ENCODE peak calls at places on chromosomes 11 and 22, in ten cellular contexts. V is fibroblast of the aortic adventitia; D is GM04504; R is endothelial cell; B is lung; C is dorsolateral prefrontal cortex; K is ELF-1; Z is CD4-positive, alpha-beta T cell; I is GM06990; O is cardiac muscle cell. Q is an unnamed sample.

GRCh38 chr11:128389461-128389976 is 197.8 kb downstream of the ETS1 start:
- DNase-seq in B (no peak), C (no peak), V (no peak), I (no peak), K (peak; percentile 20), D (no peak), R (no peak), Z (no peak), O (peak; percentile 71), Q (no peak)

GRCh38 chr22:19723990-19724827 is 870 bp downstream of the GP1BB start:
- DNase-seq in C (no peak), D (no peak), Z (peak; percentile 37), V (no peak), K (peak; percentile 85), I (peak; percentile 55), R (peak; percentile 83), B (no peak), O (peak; percentile 81), Q (no peak)

GRCh38 chr11:9750551-9750950 is 86.7 kb downstream of the SWAP70 start:
- DNase-seq in C (no peak), D (no peak), O (no peak), R (no peak), I (no peak), V (no peak), Z (no peak), B (no peak), K (no peak), Q (no peak)

GRCh38 chr22:45572444-45572843 is 69.8 kb downstream of the FBLN1 start:
- DNase-seq in D (no peak), C (no peak), K (no peak), Z (no peak), B (no peak), I (no peak), O (no peak), V (peak; percentile 56), R (no peak), Q (no peak)

GRCh38 chr11:27076121-27076589 is 35.5 kb downstream of the BBOX1 start:
- DNase-seq in Z (no peak), K (peak; percentile 10), R (no peak), C (no peak), B (no peak), I (no peak), V (no peak), O (peak; percentile 9), D (no peak), Q (peak; percentile 29)

GRCh38 chr11:724063-724732 is 18.2 kb downstream of the EPS8L2 start:
- DNase-seq in V (no peak), R (no peak), Z (no peak), I (no peak), B (no peak), C (no peak), D (no peak), K (no peak), O (no peak), Q (no peak)

GRCh38 chr11:46600162-46600561 is 6.3 kb upstream of the AMBRA1 start:
- DNase-seq in C (no peak), B (no peak), O (no peak), Z (no peak), I (no peak), K (no peak), V (peak; percentile 53), R (no peak), D (no peak), Q (no peak)

GRCh38 chr11:12276831-12277475 is 100.4 kb upstream of the PARVA start:
- DNase-seq in V (no peak), Z (no peak), O (no peak), I (no peak), D (no peak), K (no peak), B (no peak), R (no peak), C (no peak), Q (no peak)

GRCh38 chr11:102361100-102362021 is 14.3 kb downstream of the BIRC2 start:
- DNase-seq in O (no peak), V (no peak), I (no peak), R (no peak), Z (peak; percentile 61), K (no peak), D (no peak), C (no peak), B (no peak), Q (no peak)

GRCh38 chr11:31646206-31646605 is 136.6 kb downstream of the ELP4 start:
- DNase-seq in Z (no peak), K (no peak), R (no peak), C (no peak), D (no peak), O (no peak), I (no peak), V (peak; percentile 40), B (no peak), Q (no peak)

GRCh38 chr11:125303186-125303585 is 138.6 kb downstream of the PKNOX2 start:
- DNase-seq in K (no peak), D (no peak), B (no peak), C (no peak), Z (no peak), I (no peak), R (no peak), V (no peak), O (no peak), Q (no peak)

GRCh38 chr11:10993186-10993585 is 135.3 kb upstream of the ZBED5 start:
- DNase-seq in R (no peak), D (no peak), I (no peak), C (no peak), B (no peak), Z (no peak), V (no peak), K (no peak), O (no peak), Q (no peak)